ENCODE peak calls at places on chromosome 16, in eight cellular contexts. G is WERI-Rb-1, N is colonic mucosa, T is dorsolateral prefrontal cortex, K is A549, M is lung, Q is neural progenitor cell, S is gastrocnemius medialis. I is an unnamed sample.

GRCh38 chr16:48161906-48162305 is 6.1 kb upstream of the ABCC12 start:
- DNase-seq in K (no peak), Q (no peak), M (no peak), S (no peak), G (no peak), N (no peak), T (no peak), I (no peak)

GRCh38 chr16:10514369-10515055 is 65.9 kb downstream of the EMP2 start:
- DNase-seq in Q (peak; percentile 59), T (no peak), M (peak; percentile 56), N (peak; percentile 46), K (peak; percentile 40), G (peak; percentile 42), S (peak; percentile 15), I (no peak)

GRCh38 chr16:65212791-65213190 is 90.9 kb upstream of the CDH11 start:
- DNase-seq in N (no peak), S (no peak), Q (no peak), K (no peak), G (no peak), M (no peak), T (no peak), I (no peak)

GRCh38 chr16:2498531-2499253 is 15.1 kb upstream of the ATP6V0C start:
- DNase-seq in T (no peak), Q (no peak), G (no peak), K (no peak), N (no peak), M (peak; percentile 71), S (no peak), I (no peak)

GRCh38 chr16:3485821-3486505 is 9.3 kb downstream of the C16orf90 start:
- DNase-seq in N (no peak), G (peak; percentile 80), S (no peak), K (no peak), Q (peak; percentile 29), M (no peak), T (no peak), I (no peak)

GRCh38 chr16:12543700-12544476 is 259.8 kb downstream of the CPPED1 start:
- DNase-seq in T (no peak), K (no peak), M (no peak), N (no peak), Q (no peak), G (no peak), S (no peak), I (no peak)

GRCh38 chr16:85898521-85899442 is at the start of gene IRF8:
- DNase-seq in K (no peak), S (peak; percentile 18), M (peak; percentile 68), N (peak; percentile 88), Q (peak; percentile 90), T (no peak), G (peak; percentile 65), I (no peak)

GRCh38 chr16:11966173-11966572 is 1.2 kb downstream of the TNFRSF17 start:
- DNase-seq in Q (no peak), G (no peak), M (no peak), K (no peak), T (no peak), S (no peak), N (no peak), I (no peak)

GRCh38 chr16:53761967-53762726 is 58.2 kb downstream of the FTO start:
- DNase-seq in T (no peak), S (no peak), M (no peak), G (no peak), N (no peak), Q (no peak), K (no peak), I (no peak)
- H3K27ac ChIP-seq in T (no peak overlapping the region), S (no peak overlapping the region), M (no peak overlapping the region), G (no peak overlapping the region), N (no peak overlapping the region), Q (no peak overlapping the region), K (peak overlapping the region; percentile 64), I (no peak overlapping the region)

GRCh38 chr16:53937068-53937614 is 233.2 kb downstream of the FTO start:
- DNase-seq in Q (peak; percentile 45), N (no peak), G (peak; percentile 31), S (no peak), M (no peak), T (no peak), K (no peak), I (no peak)

GRCh38 chr16:53932975-53933374 is 229.0 kb downstream of the FTO start:
- DNase-seq in S (no peak), Q (no peak), N (no peak), M (no peak), G (no peak), T (no peak), K (no peak), I (no peak)

GRCh38 chr16:53931946-53932345 is 228.0 kb downstream of the FTO start:
- DNase-seq in T (no peak), S (no peak), N (no peak), G (no peak), Q (no peak), K (no peak), M (no peak), I (no peak)

GRCh38 chr16:53933407-53933806 is 229.5 kb downstream of the FTO start:
- DNase-seq in N (no peak), S (no peak), T (no peak), M (no peak), K (no peak), G (no peak), Q (no peak), I (no peak)
- H3K27ac ChIP-seq in N (no peak overlapping the region), S (no peak overlapping the region), T (no peak overlapping the region), M (no peak overlapping the region), K (no peak overlapping the region), G (no peak overlapping the region), Q (no peak overlapping the region), I (no peak overlapping the region)

DNA sequence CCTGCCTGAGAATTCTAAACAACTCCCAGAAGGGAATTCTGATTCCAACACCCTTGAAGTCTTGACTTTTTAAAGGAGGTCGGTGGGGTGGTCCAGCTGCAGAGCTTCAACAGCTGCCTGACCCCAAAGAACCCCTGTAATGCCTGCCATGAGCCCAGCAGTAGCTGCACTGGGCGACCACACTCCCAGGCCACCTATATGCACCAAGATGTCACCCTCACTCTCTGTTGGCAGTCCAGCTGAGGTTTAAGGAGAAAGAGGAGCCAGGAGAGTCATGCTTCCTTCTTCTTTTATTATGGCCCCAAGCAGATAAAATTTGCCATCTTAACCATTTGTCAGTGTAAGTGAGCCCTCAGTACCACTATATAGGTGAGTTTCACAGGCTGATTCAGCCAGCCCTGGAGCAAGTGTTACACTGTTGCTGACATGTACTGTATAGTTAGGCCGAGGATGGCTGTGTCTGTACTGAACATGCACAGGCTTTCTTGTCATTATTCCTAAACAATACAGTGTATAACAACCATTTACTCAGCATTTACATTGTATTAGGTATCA is 53.9 kb downstream of the AMFR start:
- DNase-seq in S (no peak), G (no peak), M (no peak), T (no peak), K (no peak), N (no peak), Q (no peak), I (no peak)
- H3K27ac ChIP-seq in S (peak overlapping the region; percentile 68), G (no peak overlapping the region), M (peak overlapping the region; percentile 44), T (no peak overlapping the region), K (peak overlapping the region; percentile 51), N (no peak overlapping the region), Q (no peak overlapping the region), I (no peak overlapping the region)

DNA sequence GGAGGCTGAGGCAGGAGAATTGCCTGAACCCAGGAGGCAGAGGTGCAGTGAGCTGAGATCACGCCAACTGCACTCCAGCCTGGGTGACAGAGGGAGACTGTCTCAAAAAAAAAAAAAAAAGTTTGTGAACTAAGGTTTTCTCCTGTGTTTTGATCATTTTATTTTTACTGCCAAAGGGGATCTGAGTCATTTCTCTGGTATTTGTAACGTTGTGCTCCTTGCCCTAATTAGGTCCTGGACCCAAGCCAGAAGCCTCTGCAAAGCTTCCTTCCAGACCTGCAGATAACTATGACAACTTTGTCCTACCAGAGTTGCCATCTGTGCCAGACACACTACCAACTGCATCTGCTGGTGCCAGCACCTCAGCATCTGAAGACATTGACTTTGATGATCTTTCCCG is 32.1 kb downstream of the IST1 start:
- DNase-seq in S (peak; percentile 9), Q (no peak), G (no peak), M (peak; percentile 34), N (peak; percentile 76), K (no peak), T (no peak), I (peak; percentile 7)
- H3K27ac ChIP-seq in S (peak overlapping the region; percentile 69), Q (no peak overlapping the region), G (no peak overlapping the region), M (no peak overlapping the region), N (peak overlapping the region; percentile 18), K (no peak overlapping the region), T (peak overlapping the region; percentile 57), I (peak overlapping the region; percentile 26)

DNA sequence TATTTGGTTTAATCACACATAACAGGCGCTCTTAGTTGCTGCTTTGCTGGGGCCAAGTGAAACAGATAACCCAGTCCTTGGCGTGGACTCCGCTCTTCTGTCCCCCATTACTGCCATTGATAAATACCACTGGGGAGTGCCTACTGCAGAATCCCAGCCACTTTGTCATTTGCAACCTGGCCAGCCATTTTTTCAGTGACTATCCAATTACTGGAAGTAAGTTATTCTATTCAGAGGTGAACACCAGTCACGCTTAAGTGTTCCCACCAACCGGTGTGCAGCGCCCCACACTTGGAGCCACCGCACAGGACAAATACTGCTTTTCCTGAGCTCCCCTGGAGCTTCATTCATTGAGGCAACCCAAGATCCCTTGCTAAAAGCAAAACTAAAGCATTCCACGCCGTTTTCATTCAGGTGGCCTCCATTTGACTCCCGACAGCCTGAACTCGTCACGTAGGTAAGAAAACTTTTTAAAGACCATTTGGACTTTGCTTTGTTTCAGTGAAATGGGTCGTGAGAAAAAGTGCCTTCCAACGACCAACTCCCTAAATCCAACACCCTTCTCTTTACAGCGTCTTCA is 1.8 kb downstream of the USP7 start:
- DNase-seq in K (no peak), S (no peak), N (no peak), G (no peak), M (no peak), Q (peak; percentile 56), T (no peak), I (no peak)
- H3K27ac ChIP-seq in K (peak overlapping the region; percentile 82), S (peak overlapping the region; percentile 86), N (peak overlapping the region; percentile 59), G (no peak overlapping the region), M (no peak overlapping the region), Q (no peak overlapping the region), T (no peak overlapping the region), I (no peak overlapping the region)

DNA sequence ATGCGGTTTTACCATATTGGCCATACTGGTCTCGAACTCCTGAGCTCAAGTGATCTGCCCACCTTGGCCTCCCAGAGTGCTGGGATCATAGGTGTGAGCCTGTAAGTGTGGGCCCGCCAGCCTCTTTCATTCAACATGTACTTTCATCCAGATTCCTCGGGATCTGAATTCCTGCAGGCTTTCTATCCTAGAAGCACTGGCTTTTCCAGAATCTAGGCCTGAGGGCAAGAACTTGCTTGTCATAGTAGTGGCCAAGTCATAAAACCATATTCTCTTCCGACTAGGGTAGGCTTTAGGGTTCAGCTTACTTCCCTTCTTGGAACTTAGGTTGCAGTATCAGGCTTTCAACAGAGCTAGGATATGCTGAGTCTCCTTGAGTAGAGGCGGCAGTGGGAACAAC is 15.4 kb downstream of the SLC7A6 start:
- DNase-seq in S (no peak), T (no peak), K (no peak), Q (no peak), M (no peak), G (no peak), N (no peak), I (no peak)
- H3K27ac ChIP-seq in S (peak overlapping the region; percentile 95), T (no peak overlapping the region), K (no peak overlapping the region), Q (no peak overlapping the region), M (no peak overlapping the region), G (no peak overlapping the region), N (no peak overlapping the region), I (no peak overlapping the region)

GRCh38 chr16:51305337-51305736 is 154.3 kb upstream of the SALL1 start:
- DNase-seq in G (no peak), M (no peak), T (no peak), K (no peak), S (no peak), Q (no peak), N (no peak), I (no peak)
- H3K27ac ChIP-seq in G (no peak overlapping the region), M (no peak overlapping the region), T (no peak overlapping the region), K (no peak overlapping the region), S (no peak overlapping the region), Q (no peak overlapping the region), N (no peak overlapping the region), I (no peak overlapping the region)

GRCh38 chr16:68299571-68300453 is 10.9 kb downstream of the SLC7A6OS start:
- DNase-seq in M (no peak), G (no peak), Q (no peak), T (no peak), S (no peak), N (no peak), K (no peak), I (no peak)
- H3K27ac ChIP-seq in M (no peak overlapping the region), G (peak overlapping the region; percentile 1), Q (peak overlapping the region; percentile 55), T (peak overlapping the region; percentile 70), S (peak overlapping the region; percentile 85), N (no peak overlapping the region), K (no peak overlapping the region), I (no peak overlapping the region)

I was measured in caudate nucleus.